ENCODE peak calls at places on chromosomes 6 and 20, in ten cellular contexts. F is AG04449, E is Calu3, U is epithelial cell of proximal tubule, Y is HFFc6, H is activated B cell treated with CpG ODN at 0.5 μM for 24 hours, B is AG04450, L is GM06990, A is ovary, J is esophagus squamous epithelium. R is an unnamed sample.

GRCh38 chr20:47768016-47768953 is 17.0 kb downstream of the SULF2 start:
- DNase-seq in F (no peak), E (peak), U (no peak), Y (no peak), H (no peak), B (no peak), L (no peak), A (no peak), J (no peak), R (no peak)

GRCh38 chr6:31749301-31750036 is 9.7 kb downstream of the MSH5 start:
- DNase-seq in F (no peak), E (no peak), U (no peak), Y (no peak), H (no peak), B (no peak), L (no peak), A (no peak), J (no peak), R (no peak)

GRCh38 chr6:34393191-34393967 is 910 bp upstream of the NUDT3 start:
- DNase-seq in F (no peak), E (no peak), U (no peak), Y (no peak), H (no peak), B (no peak), L (no peak), A (no peak), J (no peak), R (no peak)

GRCh38 chr20:41546535-41546934 is 71.6 kb downstream of the CHD6 start:
- DNase-seq in F (no peak), E (no peak), U (no peak), Y (no peak), H (no peak), B (no peak), L (no peak), A (no peak), J (no peak), R (no peak)

GRCh38 chr6:28349892-28350737 is at the start of gene ZKSCAN3:
- DNase-seq in F (no peak), E (peak), U (no peak), Y (peak), H (peak), B (peak), L (peak), A (peak), J (peak), R (peak)

GRCh38 chr6:131107166-131107565 is 28.1 kb upstream of the AKAP7 start:
- DNase-seq in F (peak), E (peak), U (no peak), Y (peak), H (no peak), B (peak), L (peak), A (no peak), J (no peak), R (no peak)

GRCh38 chr6:46961248-46961647 is 39.5 kb upstream of the ADGRF5 start:
- DNase-seq in F (no peak), E (no peak), U (no peak), Y (no peak), H (no peak), B (no peak), L (no peak), A (no peak), J (no peak), R (no peak)

GRCh38 chr6:41966961-41967311 is 25.3 kb upstream of the CCND3 start:
- DNase-seq in F (no peak), E (peak), U (peak), Y (peak), H (no peak), B (peak), L (no peak), A (no peak), J (no peak), R (no peak)

GRCh38 chr20:57813870-57814269 is 104.1 kb upstream of the PMEPA1 start:
- DNase-seq in F (no peak), E (no peak), U (no peak), Y (no peak), H (no peak), B (no peak), L (no peak), A (no peak), J (no peak), R (no peak)

GRCh38 chr20:46765506-46765905 is 56.1 kb downstream of the SLC2A10 start:
- DNase-seq in F (no peak), E (no peak), U (no peak), Y (no peak), H (no peak), B (no peak), L (no peak), A (no peak), J (no peak), R (no peak)

GRCh38 chr20:39479196-39479810 is 517.2 kb downstream of the DHX35 start:
- DNase-seq in F (no peak), E (no peak), U (no peak), Y (no peak), H (no peak), B (no peak), L (no peak), A (no peak), J (no peak), R (no peak)

GRCh38 chr6:44284867-44285266 is 14.6 kb downstream of the TMEM151B start:
- DNase-seq in F (no peak), E (no peak), U (no peak), Y (no peak), H (no peak), B (no peak), L (no peak), A (no peak), J (no peak), R (no peak)

GRCh38 chr6:116280161-116280959 is 630 bp upstream of the TSPYL1 start:
- DNase-seq in F (no peak), E (no peak), U (no peak), Y (no peak), H (no peak), B (no peak), L (no peak), A (peak), J (no peak), R (no peak)

GRCh38 chr6:87791485-87791884 is 89.5 kb upstream of the AKIRIN2 start:
- DNase-seq in F (no peak), E (no peak), U (no peak), Y (no peak), H (no peak), B (no peak), L (no peak), A (no peak), J (no peak), R (no peak)

GRCh38 chr6:68635706-68636513 is 828 bp downstream of the ADGRB3 start:
- DNase-seq in F (no peak), E (no peak), U (no peak), Y (no peak), H (no peak), B (no peak), L (peak), A (peak), J (no peak), R (peak)

DNA sequence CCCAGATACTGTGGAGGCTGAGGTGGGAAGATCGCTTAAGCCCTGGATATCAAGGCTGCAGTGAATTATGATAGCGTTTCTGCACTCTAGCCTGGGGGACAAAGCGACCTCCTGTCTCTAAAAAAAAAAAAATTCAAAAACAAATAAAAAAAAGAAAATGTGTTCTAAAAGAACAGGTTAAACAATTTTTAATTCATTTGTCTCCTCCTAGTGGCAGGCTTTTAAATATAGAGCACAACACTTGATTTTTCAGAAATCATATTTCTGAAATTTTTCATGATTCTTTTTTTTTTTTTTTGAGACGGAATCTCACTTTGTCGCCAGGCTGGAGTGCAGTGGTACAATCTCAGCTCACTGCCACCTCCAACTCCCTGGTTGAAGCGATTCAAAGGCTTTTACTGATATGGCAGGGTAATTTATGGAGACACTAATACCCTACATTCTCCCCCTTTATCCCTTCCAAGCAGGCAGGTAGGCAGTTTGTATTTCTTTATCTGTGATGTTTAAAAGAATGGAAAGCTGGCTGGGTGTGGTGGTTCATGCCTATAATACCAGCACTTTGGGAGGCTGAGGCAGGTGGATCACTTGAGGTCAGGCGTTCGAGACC is 8.7 kb upstream of the GTF3C6 start:
- DNase-seq in F (no peak), E (no peak), U (no peak), Y (peak), H (no peak), B (no peak), L (no peak), A (no peak), J (no peak), R (no peak)
- TF ChIP-seq CTCF in F (peak), E (peak), U (peak), Y (peak), H (no peak), B (peak), L (peak), A (peak), J (peak), R (peak)

GRCh38 chr6:8060346-8060745 is 3.8 kb downstream of the BLOC1S5 start:
- DNase-seq in F (no peak), E (no peak), U (no peak), Y (no peak), H (no peak), B (no peak), L (no peak), A (no peak), J (no peak), R (no peak)

GRCh38 chr6:8061736-8062135 is 2.5 kb downstream of the BLOC1S5 start:
- DNase-seq in F (no peak), E (no peak), U (no peak), Y (no peak), H (no peak), B (no peak), L (no peak), A (no peak), J (no peak), R (no peak)

GRCh38 chr6:8057263-8057662 is 6.9 kb downstream of the BLOC1S5 start:
- DNase-seq in F (no peak), E (no peak), U (no peak), Y (no peak), H (no peak), B (no peak), L (no peak), A (no peak), J (no peak), R (no peak)

GRCh38 chr6:8057793-8058192 is 6.4 kb downstream of the BLOC1S5 start:
- DNase-seq in F (no peak), E (no peak), U (no peak), Y (no peak), H (no peak), B (no peak), L (no peak), A (no peak), J (no peak), R (no peak)

DNA sequence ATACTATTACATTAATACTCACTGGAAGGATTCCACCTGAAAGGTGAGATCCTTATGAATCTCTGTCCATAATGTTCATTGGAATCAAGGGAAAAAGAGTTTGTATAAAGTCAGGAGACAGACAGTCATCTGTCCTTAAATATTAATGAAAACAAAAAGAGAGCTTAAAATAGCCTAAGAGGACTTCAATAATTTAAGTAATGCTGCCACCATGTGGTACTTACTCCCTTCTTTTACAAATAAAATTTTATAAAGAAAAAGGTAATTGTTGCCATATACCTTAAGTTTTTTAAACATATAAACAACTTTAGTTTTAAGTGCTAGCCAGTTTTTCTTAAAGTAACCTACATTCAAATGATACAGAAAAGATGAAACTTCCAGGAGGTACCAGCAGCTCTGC is 5.1 kb downstream of the BLOC1S5 start:
- DNase-seq in F (no peak), E (no peak), U (no peak), Y (peak), H (no peak), B (no peak), L (no peak), A (no peak), J (no peak), R (no peak)
- TF ChIP-seq CTCF in F (no peak), E (no peak), U (no peak), Y (peak), H (no peak), B (peak), L (peak), A (peak), J (no peak), R (no peak)

GRCh38 chr6:76565932-76566331 is 493.5 kb upstream of the IMPG1 start:
- DNase-seq in F (no peak), E (no peak), U (no peak), Y (no peak), H (no peak), B (no peak), L (no peak), A (no peak), J (no peak), R (no peak)
- TF ChIP-seq CTCF in F (no peak), E (no peak), U (no peak), Y (no peak), H (no peak), B (no peak), L (no peak), A (no peak), J (no peak), R (no peak)

DNA sequence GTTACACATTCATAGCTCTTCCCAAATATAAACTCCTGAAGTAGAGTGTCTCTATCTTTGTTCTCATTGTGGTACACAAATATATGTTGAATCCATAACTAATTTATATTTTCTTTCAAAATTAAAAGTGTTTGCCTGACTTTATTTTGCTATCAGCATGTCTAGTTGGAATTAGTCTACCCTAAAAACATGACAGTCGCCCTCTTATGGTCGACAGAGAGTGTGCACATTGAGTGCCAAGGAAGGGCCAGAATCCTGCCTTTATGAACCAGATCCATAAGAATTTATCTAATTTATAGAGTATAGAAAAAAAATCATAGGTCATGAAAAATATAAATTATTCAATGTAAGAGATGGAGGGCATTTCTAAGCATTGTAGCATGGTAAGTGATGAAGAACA is 12.3 kb upstream of the DEFB112 start:
- DNase-seq in F (no peak), E (peak), U (no peak), Y (no peak), H (no peak), B (no peak), L (no peak), A (no peak), J (no peak), R (no peak)
- TF ChIP-seq CTCF in F (no peak), E (peak), U (peak), Y (peak), H (no peak), B (peak), L (peak), A (no peak), J (no peak), R (peak)